ENCODE peak calls at places on chromosomes 3 and 15, in five cellular contexts. L is HCT116, I is K562, U is GM12878, N is HepG2. J is an unnamed sample.

GRCh38 chr3:151425640-151426336 is 35.1 kb downstream of the IGSF10 start:
- DNase-seq in L (no peak), I (no peak), U (no peak), N (no peak), J (no peak)

GRCh38 chr3:13204177-13204581 is 130.9 kb upstream of the IQSEC1 start:
- DNase-seq in L (no peak), I (no peak), U (no peak), N (no peak), J (no peak)

GRCh38 chr3:172159962-172160538 is 120.7 kb downstream of the FNDC3B start:
- DNase-seq in L (no peak), I (peak; percentile 37), U (no peak), N (no peak), J (no peak)

GRCh38 chr15:85024509-85025336 is 43.1 kb downstream of the PDE8A start:
- DNase-seq in L (no peak), I (no peak), U (no peak), N (peak; percentile 46), J (no peak)

GRCh38 chr15:45276851-45277250 is 24.8 kb downstream of the SLC28A2 start:
- DNase-seq in L (no peak), I (peak; percentile 16), U (peak; percentile 11), N (peak; percentile 50), J (no peak)

GRCh38 chr15:48451736-48452135 is 120.5 kb downstream of the DUT start:
- DNase-seq in L (no peak), I (no peak), U (no peak), N (no peak), J (no peak)

GRCh38 chr3:19891740-19892139 is 42.3 kb downstream of the EFHB start:
- DNase-seq in L (no peak), I (no peak), U (no peak), N (no peak), J (no peak)

GRCh38 chr3:127307431-127307830 is 19.6 kb upstream of the PRR20G start:
- DNase-seq in L (no peak), I (no peak), U (peak; percentile 19), N (no peak), J (no peak)

GRCh38 chr3:157087398-157088132 is 72.4 kb downstream of the CCNL1 start:
- DNase-seq in L (peak; percentile 23), I (no peak), U (no peak), N (no peak), J (no peak)

GRCh38 chr3:30945291-30945690 is 50.8 kb upstream of the GADL1 start:
- DNase-seq in L (no peak), I (no peak), U (no peak), N (no peak), J (no peak)

GRCh38 chr15:70118599-70118998 is 20.9 kb upstream of the TLE3 start:
- DNase-seq in L (no peak), I (no peak), U (no peak), N (no peak), J (no peak)

GRCh38 chr3:133386876-133387275 is 13.0 kb upstream of the BFSP2 start:
- DNase-seq in L (no peak), I (no peak), U (no peak), N (no peak), J (no peak)

GRCh38 chr3:133387341-133387740 is 12.5 kb upstream of the BFSP2 start:
- DNase-seq in L (no peak), I (no peak), U (no peak), N (no peak), J (no peak)

GRCh38 chr3:133381346-133382109 is 18.3 kb upstream of the BFSP2 start:
- DNase-seq in L (no peak), I (no peak), U (no peak), N (peak; percentile 28), J (no peak)

GRCh38 chr3:133383175-133383574 is 16.7 kb upstream of the BFSP2 start:
- DNase-seq in L (peak; percentile 53), I (no peak), U (no peak), N (no peak), J (no peak)

GRCh38 chr3:133384331-133385027 is 15.4 kb upstream of the BFSP2 start:
- DNase-seq in L (peak; percentile 21), I (peak; percentile 30), U (no peak), N (peak; percentile 46), J (peak; percentile 78)
- TF ChIP-seq ATF3 in L (no peak), I (no peak), U (no peak), N (no peak), J (no peak)

DNA sequence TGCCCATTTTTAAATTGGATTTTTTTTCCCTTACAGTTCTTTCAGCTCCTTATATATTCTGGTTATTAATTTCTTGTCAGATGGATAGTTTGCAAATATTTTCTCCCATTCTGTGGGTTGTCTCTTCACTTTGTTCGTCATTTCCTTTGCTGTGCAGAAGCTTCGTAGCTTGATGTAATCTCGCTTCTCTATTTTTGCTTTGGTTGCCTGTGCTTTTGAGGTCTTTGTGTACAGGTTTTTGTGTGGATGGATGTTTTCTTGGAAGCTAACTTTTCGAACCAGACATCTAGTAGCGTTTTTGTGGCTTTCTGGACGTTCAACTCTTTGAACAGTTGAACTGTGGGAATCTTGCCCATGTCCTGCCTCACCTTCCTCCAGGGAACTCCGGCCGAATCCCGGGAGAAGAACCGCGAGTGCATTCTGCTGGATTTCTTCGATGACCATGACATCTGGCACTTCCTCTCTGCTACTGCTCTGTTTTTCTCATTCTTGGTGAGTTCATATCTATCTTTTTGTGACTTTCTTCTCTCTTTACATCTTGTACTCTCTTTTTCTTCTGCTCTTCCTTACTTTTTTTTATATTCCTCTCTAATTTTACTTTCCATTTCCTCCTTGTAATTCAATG is 70.6 kb downstream of the USF3 start:
- DNase-seq in L (no peak), I (no peak), U (no peak), N (no peak), J (no peak)
- TF ChIP-seq ATF3 in L (no peak), I (no peak), U (no peak), N (no peak), J (no peak)

GRCh38 chr3:16917256-16917935 is 32.6 kb downstream of the PLCL2 start:
- DNase-seq in L (no peak), I (no peak), U (no peak), N (no peak), J (no peak)
- TF ChIP-seq ATF3 in L (no peak), I (no peak), U (no peak), N (no peak), J (no peak)

GRCh38 chr3:46538803-46539442 is 27.2 kb downstream of the LRRC2 start:
- DNase-seq in L (no peak), I (no peak), U (peak; percentile 97), N (no peak), J (no peak)

GRCh38 chr3:46542344-46542743 is 23.8 kb downstream of the LRRC2 start:
- DNase-seq in L (no peak), I (no peak), U (no peak), N (no peak), J (no peak)

GRCh38 chr3:46539443-46540005 is 26.6 kb downstream of the LRRC2 start:
- DNase-seq in L (no peak), I (no peak), U (no peak), N (no peak), J (no peak)

GRCh38 chr3:46541856-46542255 is 24.2 kb downstream of the LRRC2 start:
- DNase-seq in L (no peak), I (no peak), U (no peak), N (no peak), J (no peak)

GRCh38 chr3:46540550-46540949 is 25.6 kb downstream of the LRRC2 start:
- DNase-seq in L (no peak), I (no peak), U (no peak), N (no peak), J (no peak)
- TF ChIP-seq ATF3 in L (no peak), I (no peak), U (no peak), N (no peak), J (no peak)

DNA sequence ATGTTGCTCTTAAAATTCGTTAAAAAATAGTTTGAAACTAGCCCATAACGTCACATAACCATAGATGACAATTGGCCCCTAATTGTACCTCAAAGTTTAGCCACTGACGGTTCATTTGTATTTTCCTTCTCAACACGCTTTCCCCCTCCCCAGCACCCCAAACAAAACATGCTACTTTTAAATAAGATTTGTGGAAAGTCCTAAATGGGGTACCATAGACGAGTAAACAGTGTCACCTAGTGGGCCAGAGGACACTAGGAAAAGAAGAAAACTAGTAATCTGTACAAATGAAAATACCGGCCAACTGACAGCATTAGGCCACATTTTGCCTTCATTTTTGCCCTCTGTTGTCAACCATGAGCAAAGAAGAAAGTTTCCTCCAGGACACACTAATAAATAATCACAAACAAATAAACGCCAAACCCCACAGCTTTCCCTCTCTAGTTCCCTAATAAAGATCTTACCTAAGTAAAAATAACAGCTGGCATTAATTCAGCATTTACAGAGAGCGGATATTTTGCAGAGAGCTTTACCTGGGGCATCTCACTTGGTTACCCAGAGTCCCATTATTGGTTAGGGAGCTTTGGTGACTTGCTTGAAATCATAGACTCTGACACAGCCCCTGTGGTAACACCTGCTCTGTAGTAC is 175.1 kb upstream of the ATP11B start:
- DNase-seq in L (no peak), I (peak; percentile 14), U (no peak), N (peak; percentile 12), J (no peak)
- TF ChIP-seq ATF3 in L (no peak), I (no peak), U (no peak), N (no peak), J (no peak)

DNA sequence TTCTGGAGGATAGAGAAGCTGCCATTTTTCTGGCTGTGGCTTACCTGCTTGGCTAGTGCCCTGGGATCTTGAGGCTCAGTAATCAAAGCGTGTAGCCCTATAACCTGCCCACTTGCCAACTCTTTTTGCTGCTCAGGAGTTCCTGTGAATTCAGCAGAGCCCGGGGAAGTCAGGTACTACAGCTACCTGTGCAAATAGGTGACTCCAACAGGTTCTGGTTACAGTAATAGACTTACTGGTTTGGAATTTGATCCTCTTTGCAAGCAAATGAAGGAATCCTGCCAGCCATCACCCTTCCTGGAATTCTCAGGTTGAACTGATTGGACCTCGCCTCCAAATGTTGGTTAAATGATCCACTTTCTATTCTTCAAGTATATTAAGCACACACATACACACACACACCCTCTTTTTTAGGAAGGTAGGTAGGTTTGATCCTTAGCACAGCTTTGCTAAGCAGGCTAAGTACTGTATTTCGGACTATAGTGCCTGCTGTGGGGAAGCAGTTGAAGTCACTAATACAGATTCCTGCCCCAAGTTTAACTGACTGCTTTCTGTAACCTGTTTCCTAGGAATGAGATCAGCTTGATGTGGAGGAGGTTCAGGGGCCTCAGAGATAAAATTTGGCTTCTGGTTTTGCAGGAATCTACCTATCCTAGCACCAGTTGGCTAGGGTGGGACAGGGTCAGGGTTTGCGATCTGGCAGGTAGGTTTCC is 2.3 kb downstream of the PPCDC start:
- DNase-seq in L (no peak), I (no peak), U (no peak), N (no peak), J (no peak)
- TF ChIP-seq ATF3 in L (no peak), I (no peak), U (no peak), N (no peak), J (no peak)

GRCh38 chr3:89300976-89301375 is 193.6 kb downstream of the EPHA3 start:
- DNase-seq in L (no peak), I (no peak), U (no peak), N (no peak), J (no peak)

GRCh38 chr3:89306535-89306934 is 199.1 kb downstream of the EPHA3 start:
- DNase-seq in L (no peak), I (no peak), U (no peak), N (no peak), J (no peak)

GRCh38 chr3:89300519-89300918 is 193.1 kb downstream of the EPHA3 start:
- DNase-seq in L (no peak), I (no peak), U (no peak), N (no peak), J (no peak)

DNA sequence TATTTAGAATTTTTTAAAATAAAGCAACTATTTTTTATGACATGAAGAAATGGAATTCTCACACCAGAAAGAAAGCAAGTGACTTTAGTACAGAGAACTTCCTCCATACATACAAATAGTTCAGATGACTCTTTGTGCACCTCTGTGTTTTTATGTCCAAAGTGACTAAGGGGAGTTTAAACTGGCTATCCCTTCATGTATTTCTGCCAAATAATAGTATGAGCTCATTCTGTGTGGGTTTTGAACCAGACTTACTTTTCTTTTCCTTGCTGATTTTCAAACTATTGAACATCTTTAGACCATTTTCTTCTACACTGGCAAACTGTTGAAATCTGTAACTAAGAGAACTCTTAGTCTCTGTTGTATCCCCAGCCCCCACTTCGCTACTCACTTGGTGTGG is 196.3 kb downstream of the EPHA3 start:
- DNase-seq in L (no peak), I (no peak), U (no peak), N (no peak), J (no peak)
- TF ChIP-seq ATF3 in L (no peak), I (no peak), U (no peak), N (no peak), J (no peak)